ENCODE peak calls at places on chromosome 15, in six cellular contexts. K is activated naive CD4-positive, alpha-beta T cell treated with anti-CD3 and anti-CD28 coated beads, Interleukin-2, amount 50 U/mL, for 72 hours; X is Panc1; T is left ventricle myocardium superior; V is upper lobe of left lung; A is activated naive CD8-positive, alpha-beta T cell treated with anti-CD3 and anti-CD28 coated beads, Interleukin-2, amount 10 ng/mL, durations not matched to agents 7 days and 5 days. B is an unnamed sample.

GRCh38 chr15:59548501-59549230 is 62.9 kb upstream of the GCNT3 start:
- ATAC-seq in V (no peak), X (no peak), T (no peak), A (no peak), K (no peak), B (no peak)

GRCh38 chr15:67013696-67014095 is 51.7 kb upstream of the SMAD3 start:
- ATAC-seq in A (no peak), V (peak), X (no peak), K (no peak), T (peak), B (no peak)

GRCh38 chr15:85031944-85032587 is 50.4 kb downstream of the PDE8A start:
- ATAC-seq in K (no peak), V (no peak), A (peak), T (no peak), X (no peak), B (no peak)

GRCh38 chr15:63439536-63440264 is 58.1 kb upstream of the CA12 start:
- ATAC-seq in X (no peak), V (no peak), K (no peak), A (no peak), T (no peak), B (no peak)

GRCh38 chr15:61327019-61327631 is 98.0 kb upstream of the RORA start:
- ATAC-seq in X (no peak), V (no peak), T (peak), A (no peak), K (peak), B (peak)

GRCh38 chr15:71804695-71805470 is 5.5 kb upstream of the NR2E3 start:
- ATAC-seq in K (no peak), T (peak), A (no peak), V (no peak), X (no peak), B (peak)

GRCh38 chr15:84699538-84700191 is 16.3 kb downstream of the SEC11A start:
- ATAC-seq in K (peak), V (no peak), X (no peak), T (no peak), A (no peak), B (peak)

GRCh38 chr15:63514533-63514943 is 10.1 kb downstream of the USP3 start:
- ATAC-seq in X (no peak), K (no peak), A (no peak), T (no peak), V (no peak), B (no peak)

GRCh38 chr15:38436993-38437392 is 16.9 kb upstream of the FAM98B start:
- ATAC-seq in X (no peak), K (no peak), V (no peak), T (no peak), A (no peak), B (no peak)

GRCh38 chr15:79678032-79678701 is 218.6 kb downstream of the MTHFS start:
- ATAC-seq in K (no peak), X (no peak), A (no peak), T (no peak), V (no peak), B (no peak)

GRCh38 chr15:57251941-57252340 is 124.4 kb upstream of the CGNL1 start:
- ATAC-seq in V (no peak), T (no peak), X (no peak), A (no peak), K (no peak), B (no peak)

GRCh38 chr15:49627407-49627877 is 6.6 kb downstream of the DTWD1 start:
- ATAC-seq in T (no peak), K (no peak), A (no peak), V (no peak), X (peak), B (no peak)

GRCh38 chr15:85742186-85742751 is 52.5 kb downstream of the KLHL25 start:
- ATAC-seq in X (no peak), K (no peak), A (no peak), T (peak), V (no peak), B (no peak)

GRCh38 chr15:20352241-20353200 is 189.1 kb downstream of the GOLGA6L6 start:
- ATAC-seq in K (peak), T (no peak), X (no peak), A (no peak), V (no peak), B (no peak)

GRCh38 chr15:98953000-98953776 is 54.4 kb downstream of the PGPEP1L start:
- ATAC-seq in K (peak), A (peak), T (peak), X (no peak), V (no peak), B (no peak)

GRCh38 chr15:85097706-85098105 is 116.0 kb downstream of the PDE8A start:
- ATAC-seq in K (no peak), X (no peak), A (no peak), V (no peak), T (no peak), B (no peak)

GRCh38 chr15:96421211-96421610 is 90.7 kb downstream of the NR2F2 start:
- ATAC-seq in T (no peak), K (no peak), V (no peak), A (no peak), X (no peak), B (no peak)

GRCh38 chr15:33028495-33028894 is 166.0 kb downstream of the FMN1 start:
- ATAC-seq in T (no peak), K (no peak), A (no peak), X (no peak), V (no peak), B (no peak)

GRCh38 chr15:59491062-59491461 is 53.1 kb downstream of the FAM81A start:
- ATAC-seq in T (peak), A (no peak), X (no peak), V (no peak), K (no peak), B (no peak)

GRCh38 chr15:32641517-32642059 is at the start of gene SCG5:
- ATAC-seq in K (no peak), T (no peak), X (peak), A (no peak), V (peak), B (no peak)

GRCh38 chr15:29050870-29051269 is 165.1 kb downstream of the APBA2 start:
- ATAC-seq in V (no peak), A (peak), X (no peak), T (no peak), K (peak), B (no peak)

GRCh38 chr15:46170326-46170725 is 535.5 kb downstream of the SQOR start:
- ATAC-seq in A (no peak), V (no peak), K (no peak), X (no peak), T (no peak), B (no peak)

GRCh38 chr15:40379853-40380252 is 2.7 kb upstream of the KNSTRN start:
- ATAC-seq in V (peak), A (no peak), X (peak), T (peak), K (no peak), B (no peak)